ENCODE peak calls at places on chromosomes 16 and 17, in nine cellular contexts. L, O, V, W, Y, M, K, T and R are unnamed samples.

GRCh38 chr16:71676236-71676635 is 48.3 kb downstream of the PHLPP2 start:
- DNase-seq in L (no peak), K (no peak), M (no peak), W (no peak), V (no peak), O (no peak), T (no peak), Y (no peak), R (no peak)

GRCh38 chr16:67026570-67026969 is 2.4 kb upstream of the CBFB start:
- DNase-seq in T (no peak), V (no peak), O (no peak), Y (no peak), L (no peak), K (no peak), M (no peak), W (no peak), R (no peak)

GRCh38 chr16:85625053-85625452 is 11.9 kb downstream of the GSE1 start:
- DNase-seq in W (no peak), K (no peak), L (no peak), T (no peak), M (no peak), O (no peak), V (no peak), Y (no peak), R (no peak)

GRCh38 chr17:3704931-3705717 is 9.2 kb upstream of the P2RX5 start:
- DNase-seq in O (no peak), V (no peak), W (no peak), L (no peak), M (no peak), T (no peak), Y (no peak), K (no peak), R (no peak)

GRCh38 chr16:86886651-86887050 is 308.3 kb downstream of the FOXL1 start:
- DNase-seq in M (no peak), V (no peak), K (no peak), O (no peak), Y (no peak), T (no peak), L (no peak), W (no peak), R (no peak)

GRCh38 chr16:2527784-2528100 is 3.5 kb downstream of the CEMP1 start:
- DNase-seq in T (no peak), M (no peak), L (no peak), O (no peak), Y (no peak), V (no peak), K (no peak), W (no peak), R (no peak)

GRCh38 chr17:42422412-42422957 is 571 bp downstream of the CAVIN1 start:
- DNase-seq in M (peak), V (no peak), W (no peak), K (peak), L (peak), Y (no peak), T (no peak), O (peak), R (no peak)

GRCh38 chr17:63709110-63709509 is 9.2 kb upstream of the LIMD2 start:
- DNase-seq in O (no peak), V (no peak), Y (no peak), M (no peak), L (no peak), W (no peak), T (no peak), K (no peak), R (no peak)

GRCh38 chr16:9055661-9056060 is 35.8 kb upstream of the HAPSTR1 start:
- DNase-seq in Y (no peak), M (no peak), O (no peak), W (no peak), T (no peak), V (no peak), L (no peak), K (no peak), R (no peak)
- H3K4me3 ChIP-seq in Y (no peak), M (no peak), O (no peak), W (no peak), T (no peak), V (no peak), L (no peak), K (no peak), R (no peak)

GRCh38 chr16:694863-695354 is 4.7 kb upstream of the WDR24 start:
- DNase-seq in M (no peak), Y (no peak), W (no peak), L (no peak), K (no peak), O (no peak), V (no peak), T (no peak), R (no peak)

GRCh38 chr16:694187-694862 is 4.1 kb upstream of the WDR24 start:
- DNase-seq in T (no peak), Y (no peak), O (no peak), W (no peak), M (peak), K (no peak), V (no peak), L (no peak), R (no peak)

GRCh38 chr16:693364-693763 is 3.2 kb upstream of the WDR24 start:
- DNase-seq in V (no peak), M (no peak), T (no peak), Y (no peak), L (no peak), W (no peak), O (no peak), K (no peak), R (no peak)

GRCh38 chr16:693766-694165 is 3.6 kb upstream of the WDR24 start:
- DNase-seq in W (no peak), O (no peak), T (no peak), L (no peak), K (no peak), Y (no peak), M (no peak), V (no peak), R (no peak)

DNA sequence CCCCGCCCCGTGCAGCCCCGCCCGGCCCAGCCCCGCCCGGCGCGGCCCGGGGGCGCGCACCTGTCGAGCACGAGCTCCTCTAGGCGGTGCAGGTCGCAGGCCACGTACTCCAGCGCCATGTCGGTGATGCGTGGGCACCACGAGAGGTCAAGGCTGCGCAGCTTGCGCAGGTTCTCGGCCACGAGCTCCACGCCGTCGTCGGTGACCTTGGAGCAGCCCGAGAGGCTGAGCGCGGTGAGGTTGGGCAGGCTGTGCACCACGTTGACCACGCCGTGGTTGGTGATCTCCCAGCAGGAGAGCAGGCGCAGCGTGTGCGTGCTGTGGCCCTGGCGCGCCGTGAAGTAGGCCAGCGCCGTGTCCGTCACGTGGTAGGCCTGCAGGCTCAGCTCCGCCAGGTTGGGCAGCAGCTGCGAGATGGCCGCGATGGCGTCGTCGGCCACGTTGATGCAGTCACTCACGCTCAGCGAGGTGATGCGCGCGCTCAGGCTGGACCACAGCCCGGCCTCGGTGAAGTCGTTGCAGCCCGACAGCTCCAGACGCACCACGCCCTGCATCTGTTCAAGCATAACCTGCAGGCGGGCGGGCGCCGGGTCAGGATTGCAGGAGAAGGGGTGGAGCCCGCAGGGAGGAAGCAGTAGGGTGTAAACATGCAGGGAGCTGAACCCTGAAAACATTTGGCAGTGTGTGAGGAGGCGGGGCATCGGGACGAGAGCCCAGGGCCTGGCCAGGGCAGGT is 5.3 kb upstream of the WDR24 start:
- DNase-seq in M (peak), O (peak), V (no peak), L (no peak), W (peak), T (no peak), K (no peak), Y (no peak), R (peak)
- H3K4me3 ChIP-seq in M (peak), O (no peak), V (no peak), L (peak), W (peak), T (peak), K (no peak), Y (peak), R (no peak)

GRCh38 chr16:82476786-82477185 is 150.0 kb upstream of the CDH13 start:
- DNase-seq in T (no peak), V (no peak), L (no peak), W (no peak), Y (no peak), K (no peak), M (no peak), O (no peak), R (no peak)

DNA sequence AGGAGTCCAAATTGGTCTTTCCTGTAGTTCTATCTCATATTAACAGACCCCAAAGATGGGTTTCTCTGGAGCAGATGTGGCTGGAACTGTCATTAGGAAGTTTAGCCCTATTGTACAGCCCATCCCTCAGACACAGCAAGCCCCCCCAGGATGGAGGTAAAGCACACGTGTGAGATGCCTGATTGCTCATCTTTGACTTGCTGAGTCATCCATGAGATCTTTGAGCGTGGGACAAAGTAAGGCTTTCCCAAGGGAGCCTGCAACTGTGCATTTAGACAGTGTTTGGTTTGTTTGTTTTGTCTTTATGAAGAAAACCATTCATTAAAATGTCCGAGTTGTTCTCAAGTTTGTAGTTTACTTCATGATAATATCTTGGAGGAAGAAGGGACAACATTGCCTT is 145.3 kb upstream of the CDH13 start:
- DNase-seq in V (no peak), O (no peak), L (no peak), M (no peak), K (no peak), T (no peak), Y (no peak), W (no peak), R (no peak)
- H3K4me3 ChIP-seq in V (no peak), O (no peak), L (no peak), M (no peak), K (no peak), T (no peak), Y (no peak), W (no peak), R (no peak)

DNA sequence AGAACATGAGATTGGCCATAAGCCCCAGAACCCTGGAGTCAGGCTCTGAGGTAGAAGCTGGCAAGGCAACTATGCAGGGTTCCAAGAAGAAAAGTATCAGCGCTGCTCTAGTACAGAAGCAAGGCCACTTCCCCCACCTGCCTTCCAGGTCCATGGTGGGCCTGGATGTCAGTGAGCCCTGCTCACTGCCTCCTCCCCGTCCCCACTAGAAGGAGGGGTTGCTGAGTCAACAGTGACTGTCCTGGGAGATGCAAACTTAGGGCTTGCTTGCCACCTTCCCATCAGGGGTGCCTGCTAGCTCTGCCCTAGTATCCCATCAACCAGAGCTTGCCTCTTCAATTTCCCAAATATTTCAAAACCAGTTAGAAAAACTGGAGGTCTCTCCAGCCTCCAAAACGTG is 29.6 kb upstream of the SREBF1 start:
- DNase-seq in M (no peak), V (no peak), K (no peak), O (no peak), Y (no peak), L (no peak), W (no peak), T (no peak), R (no peak)
- H3K4me3 ChIP-seq in M (no peak), V (no peak), K (no peak), O (no peak), Y (no peak), L (no peak), W (no peak), T (no peak), R (no peak)